ENCODE peak calls at places on chromosomes 1 and 21, in four cellular contexts. Q is GM12878, S is K562, N is HepG2. B is an unnamed sample.

GRCh38 chr21:32412998-32413504 is 545 bp downstream of the EVA1C start:
- DNase-seq in Q (no peak), S (no peak), N (no peak), B (no peak)

GRCh38 chr1:201061049-201061448 is 37.5 kb upstream of the KIF21B start:
- DNase-seq in Q (no peak), S (no peak), N (no peak), B (no peak)

GRCh38 chr1:68322837-68323687 is 90.7 kb upstream of the WLS start:
- DNase-seq in Q (no peak), S (no peak), N (no peak), B (peak; percentile 89)

GRCh38 chr1:3773572-3774502 is 1.3 kb downstream of the SMIM1 start:
- DNase-seq in Q (no peak), S (peak; percentile 80), N (peak; percentile 13), B (no peak)

GRCh38 chr1:201999625-202000238 is 10.7 kb upstream of the ELF3 start:
- DNase-seq in Q (no peak), S (peak; percentile 81), N (peak; percentile 64), B (no peak)

GRCh38 chr1:160826546-160826945 is 30.6 kb downstream of the LY9 start:
- DNase-seq in Q (no peak), S (no peak), N (no peak), B (no peak)

GRCh38 chr1:38465463-38465862 is 394.1 kb downstream of the RRAGC start:
- DNase-seq in Q (no peak), S (no peak), N (no peak), B (no peak)

GRCh38 chr1:47181955-47182680 is 7.7 kb downstream of the PDZK1IP1 start:
- DNase-seq in Q (no peak), S (peak; percentile 90), N (no peak), B (no peak)

GRCh38 chr21:33543505-33544129 is 779 bp downstream of the SON start:
- DNase-seq in Q (no peak), S (peak; percentile 90), N (no peak), B (no peak)

GRCh38 chr1:22662318-22662717 is 9.3 kb downstream of the C1QB start:
- DNase-seq in Q (no peak), S (peak; percentile 38), N (no peak), B (peak; percentile 76)

GRCh38 chr1:182806015-182806678 is 16.6 kb downstream of the NPL start:
- DNase-seq in Q (no peak), S (peak; percentile 62), N (peak; percentile 12), B (peak; percentile 18)

GRCh38 chr1:67053535-67053784 is 488 bp downstream of the SLC35D1 start:
- DNase-seq in Q (no peak), S (peak; percentile 73), N (peak; percentile 54), B (no peak)

GRCh38 chr21:39014751-39015150 is 168.5 kb downstream of the PSMG1 start:
- DNase-seq in Q (no peak), S (no peak), N (no peak), B (no peak)

GRCh38 chr1:227886503-227886961 is 61.2 kb downstream of the WNT9A start:
- DNase-seq in Q (no peak), S (no peak), N (no peak), B (no peak)

GRCh38 chr1:118154220-118154619 is 30.8 kb downstream of the SPAG17 start:
- DNase-seq in Q (peak; percentile 3), S (peak; percentile 26), N (no peak), B (no peak)

GRCh38 chr1:210123383-210123782 is 109.2 kb upstream of the SERTAD4 start:
- DNase-seq in Q (no peak), S (no peak), N (no peak), B (no peak)

GRCh38 chr1:43703836-43704235 is 3.5 kb upstream of the ST3GAL3 start:
- DNase-seq in Q (no peak), S (no peak), N (no peak), B (no peak)

GRCh38 chr1:119715542-119715941 is 3.8 kb downstream of the PHGDH start:
- DNase-seq in Q (no peak), S (peak; percentile 14), N (no peak), B (no peak)

GRCh38 chr1:3064901-3065300 is 4.1 kb upstream of the PRDM16 start:
- DNase-seq in Q (no peak), S (no peak), N (no peak), B (no peak)

GRCh38 chr21:15379776-15380175 is 315.0 kb upstream of the NRIP1 start:
- DNase-seq in Q (no peak), S (no peak), N (no peak), B (no peak)

GRCh38 chr1:244435562-244436205 is 16.0 kb downstream of the ADSS2 start:
- DNase-seq in Q (no peak), S (no peak), N (peak; percentile 58), B (peak; percentile 12)
- TF ChIP-seq ATF3 in Q (no peak), S (no peak), N (no peak), B (peak; percentile 55)

GRCh38 chr1:12028248-12028647 is 8.9 kb downstream of the MIIP start:
- DNase-seq in Q (no peak), S (no peak), N (no peak), B (no peak)

GRCh38 chr1:12028957-12029511 is 9.7 kb downstream of the MIIP start:
- DNase-seq in Q (no peak), S (no peak), N (no peak), B (no peak)

GRCh38 chr1:12029720-12030339 is 10.5 kb downstream of the MIIP start:
- DNase-seq in Q (no peak), S (no peak), N (no peak), B (no peak)

GRCh38 chr1:12032141-12032710 is 12.9 kb downstream of the MIIP start:
- DNase-seq in Q (no peak), S (no peak), N (no peak), B (no peak)

DNA sequence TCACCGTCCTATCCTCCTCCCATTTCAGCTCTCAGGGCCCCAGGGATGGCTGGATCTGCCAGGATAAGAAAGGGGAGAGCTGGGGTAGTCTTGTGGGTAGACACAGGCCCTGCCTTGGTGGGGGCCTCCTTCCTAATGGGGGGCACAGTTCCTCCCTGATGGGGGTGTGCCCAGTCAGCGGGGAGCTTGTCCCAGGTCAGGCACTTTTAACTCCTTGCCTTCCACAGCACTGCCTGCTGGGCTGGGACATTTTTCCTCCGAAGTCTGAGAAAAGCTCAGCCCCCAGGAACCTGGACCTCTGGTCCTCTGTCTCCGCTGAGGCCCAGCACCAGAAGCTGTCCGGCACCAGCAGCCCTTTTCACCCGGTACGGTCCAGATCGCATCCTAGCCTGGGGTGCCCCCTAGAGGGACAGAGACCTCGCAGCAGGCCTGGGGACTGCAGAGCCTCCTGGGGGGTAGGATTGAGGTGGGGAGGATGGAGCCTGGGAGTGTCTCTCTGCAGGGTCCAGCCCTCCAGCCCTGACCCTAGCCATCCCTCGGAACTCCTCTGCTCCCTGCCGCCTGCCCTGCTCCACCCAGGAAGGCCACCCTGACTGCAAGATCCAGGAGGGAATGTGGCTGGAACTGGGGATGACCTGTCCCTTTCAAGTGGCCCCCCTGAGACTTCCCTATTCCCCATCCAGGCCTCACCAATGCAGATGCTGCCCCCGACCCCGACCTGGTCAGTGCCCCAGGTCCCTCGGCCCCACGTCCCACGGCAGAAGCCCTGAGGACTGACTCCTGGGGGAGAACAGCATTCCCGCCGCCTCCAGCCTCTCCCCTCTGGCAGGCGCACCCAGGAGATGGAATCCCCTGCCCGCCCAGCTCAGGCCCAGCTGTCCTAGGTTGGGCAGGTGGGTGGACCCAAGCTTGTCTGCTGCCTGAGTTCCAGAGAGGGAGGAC is 12.0 kb downstream of the MIIP start:
- DNase-seq in Q (no peak), S (peak; percentile 83), N (no peak), B (no peak)
- TF ChIP-seq ZBTB33 in Q (no peak), S (no peak), N (no peak), B (no peak)

GRCh38 chr1:60458111-60458510 is 384.5 kb upstream of the C1orf87 start:
- DNase-seq in Q (no peak), S (no peak), N (no peak), B (no peak)
- TF ChIP-seq ZNF274 in Q (no peak), S (no peak), N (no peak), B (no peak)

DNA sequence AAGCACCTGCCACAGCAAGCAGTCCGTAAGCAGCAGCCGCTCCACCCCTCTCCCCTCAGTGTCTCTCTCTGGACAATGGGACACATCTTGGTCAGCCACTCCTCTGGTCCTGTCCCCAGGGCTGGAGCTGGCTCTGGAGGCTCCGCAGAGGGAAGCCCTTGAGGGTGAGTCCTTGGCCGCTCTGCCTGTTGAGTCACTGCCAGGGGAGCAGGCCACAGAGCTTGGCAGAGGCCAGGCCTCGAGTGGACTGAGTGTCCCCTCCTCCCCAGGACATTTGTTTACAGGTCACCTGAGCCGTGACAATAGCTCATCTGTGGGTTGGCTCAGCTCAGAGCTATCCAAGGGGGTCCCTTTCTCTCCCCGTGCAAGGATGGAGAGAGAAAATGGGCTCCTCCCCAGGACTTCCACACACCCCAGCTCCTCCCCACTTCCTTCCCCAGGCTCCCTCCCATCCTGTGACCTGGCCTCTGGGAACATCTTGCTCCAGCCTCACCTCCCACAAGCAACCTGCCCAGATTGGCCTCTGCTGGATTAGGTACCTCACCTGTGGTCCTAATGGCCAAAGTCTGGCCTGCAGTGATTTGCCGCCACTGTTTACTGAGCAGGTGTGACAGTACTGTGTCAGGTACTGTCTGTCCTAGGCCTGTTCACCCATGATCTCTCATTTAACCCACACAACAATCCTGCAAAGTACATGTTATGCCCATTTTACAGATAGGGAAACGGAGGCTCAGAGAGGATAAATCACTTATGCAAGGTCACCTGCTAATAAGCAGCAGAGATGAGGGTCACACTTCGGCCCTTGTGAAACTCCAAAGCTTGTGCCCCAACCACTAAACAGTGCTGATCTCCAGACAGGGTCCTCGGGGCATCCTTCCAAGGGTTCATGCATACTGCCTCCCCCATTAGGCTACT is 4.8 kb downstream of the FAM131C start:
- DNase-seq in Q (no peak), S (no peak), N (no peak), B (no peak)
- TF ChIP-seq ATF3 in Q (no peak), S (no peak), N (no peak), B (no peak)

DNA sequence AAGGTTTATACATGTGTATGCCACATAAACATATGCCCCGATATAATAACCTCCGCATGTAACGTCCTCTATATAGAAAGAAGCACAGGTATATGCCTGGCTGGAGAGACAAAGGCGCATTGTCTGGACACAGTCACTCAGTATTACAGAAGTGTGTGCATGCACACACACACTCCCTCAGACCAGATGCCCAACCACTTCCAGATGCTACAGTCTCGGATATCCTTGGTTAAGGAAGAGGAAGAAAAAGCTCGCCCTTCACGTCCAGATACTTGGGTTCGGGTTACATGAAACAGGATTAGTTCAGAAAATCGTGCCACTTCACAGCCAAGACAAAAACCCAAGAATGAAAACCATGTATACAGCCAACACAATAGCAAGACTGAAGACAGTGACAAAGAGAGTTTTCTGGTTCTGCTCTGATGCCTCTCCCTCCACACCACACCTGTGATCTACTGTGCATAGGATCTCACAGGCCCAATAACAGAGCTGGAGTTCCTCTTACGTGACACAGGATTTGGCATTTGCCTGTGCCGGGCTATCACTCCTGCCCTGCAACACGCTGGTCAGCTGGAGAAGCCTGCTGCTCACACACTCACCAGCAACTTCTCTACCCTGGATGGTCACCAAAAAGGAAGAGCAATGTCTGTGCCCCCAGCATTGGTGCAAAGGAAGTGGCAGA is 75.0 kb downstream of the SSBP3 start:
- DNase-seq in Q (no peak), S (no peak), N (no peak), B (no peak)
- TF ChIP-seq ZBTB33 in Q (no peak), S (no peak), N (no peak), B (no peak)

DNA sequence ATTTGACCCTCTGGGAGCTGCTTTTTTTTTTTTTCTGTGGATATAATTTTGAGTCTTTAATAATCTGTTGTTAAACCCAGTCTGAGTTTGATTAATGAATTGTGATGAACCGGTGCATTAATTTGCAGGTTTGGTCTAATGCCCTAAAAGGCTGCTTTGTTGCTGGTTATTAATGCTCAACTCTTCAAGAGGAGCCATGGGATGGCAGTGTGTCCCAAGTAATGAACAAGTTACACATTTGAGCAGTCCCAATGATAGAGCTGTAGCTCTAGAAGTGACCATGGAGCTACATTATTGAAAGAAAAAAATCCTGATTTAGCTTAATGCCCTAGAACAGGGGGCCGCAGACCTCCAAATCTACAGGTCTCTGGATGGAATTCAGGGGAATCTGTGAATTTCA is 53.1 kb downstream of the RWDD3 start:
- DNase-seq in Q (no peak), S (peak; percentile 22), N (peak; percentile 13), B (no peak)
- TF ChIP-seq ZNF274 in Q (no peak), S (no peak), N (no peak), B (no peak)